ENCODE peak calls at places on chromosomes 2 and 18, in eight cellular contexts. R is NCI-H2171; V is glutamatergic neuron; Y is smooth muscle cell of the brain vasculature; I is D341Med; N is foreskin fibroblast; L is H9; M is activated naive CD8-positive, alpha-beta T cell treated with anti-CD3 and anti-CD28 coated beads, Interleukin-2, amount 50 U/mL, for 24 hours. E is an unnamed sample.

GRCh38 chr18:22082408-22082807 is 87.0 kb upstream of the GATA6 start:
- DNase-seq in R (no peak), V (no peak), Y (no peak), I (no peak), N (no peak), L (no peak), M (no peak), E (no peak)

GRCh38 chr2:8030694-8031303 is 651.1 kb upstream of the ID2 start:
- DNase-seq in R (no peak), V (no peak), Y (no peak), I (no peak), N (peak), L (no peak), M (no peak), E (no peak)

GRCh38 chr18:8771930-8772329 is 66.6 kb downstream of the MTCL1 start:
- DNase-seq in R (peak), V (peak), Y (no peak), I (no peak), N (no peak), L (no peak), M (no peak), E (no peak)

GRCh38 chr2:240887631-240888030 is 8.3 kb downstream of the MAB21L4 start:
- DNase-seq in R (no peak), V (no peak), Y (no peak), I (no peak), N (no peak), L (no peak), M (no peak), E (no peak)

GRCh38 chr2:105039559-105039958 is 1.7 kb downstream of the MRPS9 start:
- DNase-seq in R (no peak), V (no peak), Y (no peak), I (no peak), N (no peak), L (no peak), M (no peak), E (no peak)

GRCh38 chr18:23650963-23651927 is 11.5 kb downstream of the ANKRD29 start:
- DNase-seq in R (no peak), V (no peak), Y (peak), I (no peak), N (peak), L (no peak), M (no peak), E (no peak)

GRCh38 chr2:101205521-101205998 is 47.1 kb upstream of the CNOT11 start:
- DNase-seq in R (peak), V (peak), Y (peak), I (peak), N (peak), L (peak), M (peak), E (peak)

GRCh38 chr2:171652411-171652775 is 34.9 kb upstream of the DYNC1I2 start:
- DNase-seq in R (no peak), V (no peak), Y (peak), I (no peak), N (peak), L (no peak), M (no peak), E (no peak)

E was measured in frontal cortex.